ENCODE peak calls at places on chromosomes 4 and X, in six cellular contexts. One of them, this sample, is unnamed.

GRCh38 chr4:26719954-26720552 is 136.2 kb downstream of the TBC1D19 start:
- DNase-seq in midbrain: peak
- DNase-seq in KG1: peak
- DNase-seq in ovary: no peak
- DNase-seq in stimulated activated CD4-positive, alpha-beta T cell treated with anti-CD3 and anti-CD28 coated beads, Interleukin-1b, Interleukin-23, amount 100 ng/mL, for 24 hours: no peak
- DNase-seq in HTR-8/SVneo: peak
- DNase-seq in this sample: peak

GRCh38 chr4:19227701-19228100 is 1024.0 kb upstream of the SLIT2 start:
- DNase-seq in midbrain: no peak
- DNase-seq in KG1: no peak
- DNase-seq in ovary: no peak
- DNase-seq in stimulated activated CD4-positive, alpha-beta T cell treated with anti-CD3 and anti-CD28 coated beads, Interleukin-1b, Interleukin-23, amount 100 ng/mL, for 24 hours: no peak
- DNase-seq in HTR-8/SVneo: no peak
- DNase-seq in this sample: no peak

GRCh38 chrX:44742480-44743155 is 101.2 kb upstream of the DUSP21 start:
- DNase-seq in midbrain: no peak
- DNase-seq in KG1: no peak
- DNase-seq in ovary: no peak
- DNase-seq in stimulated activated CD4-positive, alpha-beta T cell treated with anti-CD3 and anti-CD28 coated beads, Interleukin-1b, Interleukin-23, amount 100 ng/mL, for 24 hours: no peak
- DNase-seq in HTR-8/SVneo: no peak
- DNase-seq in this sample: no peak

GRCh38 chrX:12901486-12901885 is 4.9 kb upstream of the TLR8 start:
- DNase-seq in midbrain: peak
- DNase-seq in KG1: peak
- DNase-seq in ovary: peak
- DNase-seq in stimulated activated CD4-positive, alpha-beta T cell treated with anti-CD3 and anti-CD28 coated beads, Interleukin-1b, Interleukin-23, amount 100 ng/mL, for 24 hours: peak
- DNase-seq in HTR-8/SVneo: peak
- DNase-seq in this sample: peak

GRCh38 chrX:332496-332860 is 13.9 kb upstream of the GTPBP6 start:
- DNase-seq in midbrain: no peak
- DNase-seq in KG1: no peak
- DNase-seq in ovary: no peak
- DNase-seq in stimulated activated CD4-positive, alpha-beta T cell treated with anti-CD3 and anti-CD28 coated beads, Interleukin-1b, Interleukin-23, amount 100 ng/mL, for 24 hours: no peak
- DNase-seq in HTR-8/SVneo: no peak
- DNase-seq in this sample: no peak

GRCh38 chr4:122542411-122543236 is 78.2 kb downstream of the IL21 start:
- DNase-seq in midbrain: no peak
- DNase-seq in KG1: no peak
- DNase-seq in ovary: no peak
- DNase-seq in stimulated activated CD4-positive, alpha-beta T cell treated with anti-CD3 and anti-CD28 coated beads, Interleukin-1b, Interleukin-23, amount 100 ng/mL, for 24 hours: no peak
- DNase-seq in HTR-8/SVneo: no peak
- DNase-seq in this sample: peak

GRCh38 chrX:72461766-72462165 is 110.9 kb downstream of the HDAC8 start:
- DNase-seq in midbrain: no peak
- DNase-seq in KG1: no peak
- DNase-seq in ovary: no peak
- DNase-seq in stimulated activated CD4-positive, alpha-beta T cell treated with anti-CD3 and anti-CD28 coated beads, Interleukin-1b, Interleukin-23, amount 100 ng/mL, for 24 hours: no peak
- DNase-seq in HTR-8/SVneo: no peak
- DNase-seq in this sample: no peak

GRCh38 chr4:111991797-111992196 is 153.5 kb upstream of the FAM241A start:
- DNase-seq in midbrain: no peak
- DNase-seq in KG1: no peak
- DNase-seq in ovary: no peak
- DNase-seq in stimulated activated CD4-positive, alpha-beta T cell treated with anti-CD3 and anti-CD28 coated beads, Interleukin-1b, Interleukin-23, amount 100 ng/mL, for 24 hours: no peak
- DNase-seq in HTR-8/SVneo: peak
- DNase-seq in this sample: peak

GRCh38 chrX:13990126-13990525 is 39.6 kb downstream of the GEMIN8 start:
- DNase-seq in midbrain: no peak
- DNase-seq in KG1: no peak
- DNase-seq in ovary: no peak
- DNase-seq in stimulated activated CD4-positive, alpha-beta T cell treated with anti-CD3 and anti-CD28 coated beads, Interleukin-1b, Interleukin-23, amount 100 ng/mL, for 24 hours: no peak
- DNase-seq in HTR-8/SVneo: no peak
- DNase-seq in this sample: no peak

GRCh38 chrX:623599-624323 is 6.8 kb upstream of the SHOX start:
- DNase-seq in midbrain: no peak
- DNase-seq in KG1: no peak
- DNase-seq in ovary: no peak
- DNase-seq in stimulated activated CD4-positive, alpha-beta T cell treated with anti-CD3 and anti-CD28 coated beads, Interleukin-1b, Interleukin-23, amount 100 ng/mL, for 24 hours: no peak
- DNase-seq in HTR-8/SVneo: no peak
- DNase-seq in this sample: peak

GRCh38 chrX:133475953-133476352 is 60.7 kb upstream of the GPC4 start:
- DNase-seq in midbrain: no peak
- DNase-seq in KG1: no peak
- DNase-seq in ovary: no peak
- DNase-seq in stimulated activated CD4-positive, alpha-beta T cell treated with anti-CD3 and anti-CD28 coated beads, Interleukin-1b, Interleukin-23, amount 100 ng/mL, for 24 hours: no peak
- DNase-seq in HTR-8/SVneo: no peak
- DNase-seq in this sample: no peak

GRCh38 chrX:39874202-39874816 is 223.4 kb downstream of the BCOR start:
- DNase-seq in midbrain: no peak
- DNase-seq in KG1: no peak
- DNase-seq in ovary: no peak
- DNase-seq in stimulated activated CD4-positive, alpha-beta T cell treated with anti-CD3 and anti-CD28 coated beads, Interleukin-1b, Interleukin-23, amount 100 ng/mL, for 24 hours: peak
- DNase-seq in HTR-8/SVneo: peak
- DNase-seq in this sample: no peak

GRCh38 chr4:109472343-109472761 is 38.7 kb downstream of the SEC24B start:
- DNase-seq in midbrain: no peak
- DNase-seq in KG1: no peak
- DNase-seq in ovary: no peak
- DNase-seq in stimulated activated CD4-positive, alpha-beta T cell treated with anti-CD3 and anti-CD28 coated beads, Interleukin-1b, Interleukin-23, amount 100 ng/mL, for 24 hours: no peak
- DNase-seq in HTR-8/SVneo: no peak
- DNase-seq in this sample: peak

GRCh38 chr4:75820197-75820596 is 82.1 kb downstream of the PPEF2 start:
- DNase-seq in midbrain: no peak
- DNase-seq in KG1: no peak
- DNase-seq in ovary: no peak
- DNase-seq in stimulated activated CD4-positive, alpha-beta T cell treated with anti-CD3 and anti-CD28 coated beads, Interleukin-1b, Interleukin-23, amount 100 ng/mL, for 24 hours: no peak
- DNase-seq in HTR-8/SVneo: no peak
- DNase-seq in this sample: no peak

GRCh38 chr4:1072830-1073446 is 40.4 kb downstream of the RNF212 start:
- DNase-seq in midbrain: peak
- DNase-seq in KG1: peak
- DNase-seq in ovary: no peak
- DNase-seq in stimulated activated CD4-positive, alpha-beta T cell treated with anti-CD3 and anti-CD28 coated beads, Interleukin-1b, Interleukin-23, amount 100 ng/mL, for 24 hours: peak
- DNase-seq in HTR-8/SVneo: peak
- DNase-seq in this sample: peak

GRCh38 chr4:69759189-69759604 is 1.2 kb downstream of the SULT1B1 start:
- DNase-seq in midbrain: no peak
- DNase-seq in KG1: no peak
- DNase-seq in ovary: no peak
- DNase-seq in stimulated activated CD4-positive, alpha-beta T cell treated with anti-CD3 and anti-CD28 coated beads, Interleukin-1b, Interleukin-23, amount 100 ng/mL, for 24 hours: no peak
- DNase-seq in HTR-8/SVneo: no peak
- DNase-seq in this sample: no peak

GRCh38 chrX:35919536-35920309 is at the start of gene CFAP47:
- DNase-seq in midbrain: peak
- DNase-seq in KG1: no peak
- DNase-seq in ovary: no peak
- DNase-seq in stimulated activated CD4-positive, alpha-beta T cell treated with anti-CD3 and anti-CD28 coated beads, Interleukin-1b, Interleukin-23, amount 100 ng/mL, for 24 hours: no peak
- DNase-seq in HTR-8/SVneo: no peak
- DNase-seq in this sample: no peak

GRCh38 chr4:139606600-139607301 is 50.7 kb upstream of the SETD7 start:
- DNase-seq in midbrain: no peak
- DNase-seq in KG1: no peak
- DNase-seq in ovary: no peak
- DNase-seq in stimulated activated CD4-positive, alpha-beta T cell treated with anti-CD3 and anti-CD28 coated beads, Interleukin-1b, Interleukin-23, amount 100 ng/mL, for 24 hours: no peak
- DNase-seq in HTR-8/SVneo: no peak
- DNase-seq in this sample: no peak

GRCh38 chr4:7129871-7130609 is 62.2 kb upstream of the GRPEL1 start:
- DNase-seq in midbrain: no peak
- DNase-seq in KG1: no peak
- DNase-seq in ovary: no peak
- DNase-seq in stimulated activated CD4-positive, alpha-beta T cell treated with anti-CD3 and anti-CD28 coated beads, Interleukin-1b, Interleukin-23, amount 100 ng/mL, for 24 hours: no peak
- DNase-seq in HTR-8/SVneo: no peak
- DNase-seq in this sample: no peak

GRCh38 chr4:16123356-16124084 is 39.7 kb upstream of the PROM1 start:
- DNase-seq in midbrain: no peak
- DNase-seq in KG1: no peak
- DNase-seq in ovary: no peak
- DNase-seq in stimulated activated CD4-positive, alpha-beta T cell treated with anti-CD3 and anti-CD28 coated beads, Interleukin-1b, Interleukin-23, amount 100 ng/mL, for 24 hours: no peak
- DNase-seq in HTR-8/SVneo: no peak
- DNase-seq in this sample: no peak

GRCh38 chr4:165493359-165493758 is 114.6 kb downstream of the CPE start:
- DNase-seq in midbrain: peak
- DNase-seq in KG1: peak
- DNase-seq in ovary: peak
- DNase-seq in stimulated activated CD4-positive, alpha-beta T cell treated with anti-CD3 and anti-CD28 coated beads, Interleukin-1b, Interleukin-23, amount 100 ng/mL, for 24 hours: peak
- DNase-seq in HTR-8/SVneo: peak
- DNase-seq in this sample: peak

GRCh38 chrX:153848325-153848724 is 18.0 kb upstream of the PDZD4 start:
- DNase-seq in midbrain: no peak
- DNase-seq in KG1: no peak
- DNase-seq in ovary: no peak
- DNase-seq in stimulated activated CD4-positive, alpha-beta T cell treated with anti-CD3 and anti-CD28 coated beads, Interleukin-1b, Interleukin-23, amount 100 ng/mL, for 24 hours: no peak
- DNase-seq in HTR-8/SVneo: no peak
- DNase-seq in this sample: no peak

GRCh38 chr4:93828332-93828829 is at the start of gene ATOH1:
- DNase-seq in midbrain: peak
- DNase-seq in KG1: no peak
- DNase-seq in ovary: no peak
- DNase-seq in stimulated activated CD4-positive, alpha-beta T cell treated with anti-CD3 and anti-CD28 coated beads, Interleukin-1b, Interleukin-23, amount 100 ng/mL, for 24 hours: no peak
- DNase-seq in HTR-8/SVneo: no peak
- DNase-seq in this sample: peak

This sample was measured in AG08396.